ENCODE peak calls at places on chromosomes 5 and 9, in five cellular contexts. One of them, this sample, is unnamed.

GRCh38 chr9:130715270-130716077 is 21.9 kb downstream of the EXOSC2 start:
- DNase-seq in GM12865: no peak
- DNase-seq in A549: no peak
- DNase-seq in CD8-positive, alpha-beta T cell: no peak
- DNase-seq in mucosa of descending colon: no peak
- DNase-seq in this sample: no peak

GRCh38 chr9:133932633-133933032 is 59.5 kb downstream of the VAV2 start:
- DNase-seq in GM12865: no peak
- DNase-seq in A549: no peak
- DNase-seq in CD8-positive, alpha-beta T cell: no peak
- DNase-seq in mucosa of descending colon: no peak
- DNase-seq in this sample: no peak

GRCh38 chr5:157303667-157304327 is 37.9 kb downstream of the CYFIP2 start:
- DNase-seq in GM12865: no peak
- DNase-seq in A549: no peak
- DNase-seq in CD8-positive, alpha-beta T cell: peak
- DNase-seq in mucosa of descending colon: no peak
- DNase-seq in this sample: no peak

GRCh38 chr5:54807421-54807820 is 178.0 kb downstream of the ESM1 start:
- DNase-seq in GM12865: no peak
- DNase-seq in A549: peak
- DNase-seq in CD8-positive, alpha-beta T cell: no peak
- DNase-seq in mucosa of descending colon: no peak
- DNase-seq in this sample: peak

GRCh38 chr5:60299944-60300343 is 400.0 kb downstream of the DEPDC1B start:
- DNase-seq in GM12865: no peak
- DNase-seq in A549: no peak
- DNase-seq in CD8-positive, alpha-beta T cell: no peak
- DNase-seq in mucosa of descending colon: no peak
- DNase-seq in this sample: no peak

GRCh38 chr9:98974994-98975712 is 31.4 kb downstream of the COL15A1 start:
- DNase-seq in GM12865: peak
- DNase-seq in A549: peak
- DNase-seq in CD8-positive, alpha-beta T cell: peak
- DNase-seq in mucosa of descending colon: peak
- DNase-seq in this sample: no peak

GRCh38 chr9:135617538-135617900 is 21.8 kb downstream of the GLT6D1 start:
- DNase-seq in GM12865: no peak
- DNase-seq in A549: no peak
- DNase-seq in CD8-positive, alpha-beta T cell: no peak
- DNase-seq in mucosa of descending colon: no peak
- DNase-seq in this sample: no peak

GRCh38 chr5:94788527-94788926 is 170.1 kb downstream of the SLF1 start:
- DNase-seq in GM12865: no peak
- DNase-seq in A549: no peak
- DNase-seq in CD8-positive, alpha-beta T cell: no peak
- DNase-seq in mucosa of descending colon: no peak
- DNase-seq in this sample: no peak

GRCh38 chr5:111194053-111194452 is 30.1 kb upstream of the CAMK4 start:
- DNase-seq in GM12865: no peak
- DNase-seq in A549: no peak
- DNase-seq in CD8-positive, alpha-beta T cell: no peak
- DNase-seq in mucosa of descending colon: no peak
- DNase-seq in this sample: no peak

GRCh38 chr5:73370620-73371583 is 77.7 kb downstream of the FOXD1 start:
- DNase-seq in GM12865: no peak
- DNase-seq in A549: peak
- DNase-seq in CD8-positive, alpha-beta T cell: no peak
- DNase-seq in mucosa of descending colon: no peak
- DNase-seq in this sample: peak

GRCh38 chr9:90815183-90815943 is 13.7 kb downstream of the SYK start:
- DNase-seq in GM12865: peak
- DNase-seq in A549: no peak
- DNase-seq in CD8-positive, alpha-beta T cell: peak
- DNase-seq in mucosa of descending colon: peak
- DNase-seq in this sample: no peak

GRCh38 chr5:13591621-13592020 is 352.9 kb downstream of the DNAH5 start:
- DNase-seq in GM12865: no peak
- DNase-seq in A549: peak
- DNase-seq in CD8-positive, alpha-beta T cell: no peak
- DNase-seq in mucosa of descending colon: no peak
- DNase-seq in this sample: peak

GRCh38 chr9:105697871-105698270 is 3.5 kb downstream of the TMEM38B start:
- DNase-seq in GM12865: no peak
- DNase-seq in A549: no peak
- DNase-seq in CD8-positive, alpha-beta T cell: no peak
- DNase-seq in mucosa of descending colon: no peak
- DNase-seq in this sample: peak

GRCh38 chr5:91219803-91220371 is 163.2 kb downstream of the ARRDC3 start:
- DNase-seq in GM12865: peak
- DNase-seq in A549: peak
- DNase-seq in CD8-positive, alpha-beta T cell: peak
- DNase-seq in mucosa of descending colon: peak
- DNase-seq in this sample: no peak

GRCh38 chr5:148368299-148368698 is 15.5 kb upstream of the FBXO38 start:
- DNase-seq in GM12865: no peak
- DNase-seq in A549: no peak
- DNase-seq in CD8-positive, alpha-beta T cell: no peak
- DNase-seq in mucosa of descending colon: no peak
- DNase-seq in this sample: no peak

GRCh38 chr5:89601880-89602279 is 718.9 kb upstream of the MEF2C start:
- DNase-seq in GM12865: no peak
- DNase-seq in A549: no peak
- DNase-seq in CD8-positive, alpha-beta T cell: no peak
- DNase-seq in mucosa of descending colon: no peak
- DNase-seq in this sample: no peak

GRCh38 chr5:44952376-44952775 is 143.6 kb downstream of the MRPS30 start:
- DNase-seq in GM12865: peak
- DNase-seq in A549: peak
- DNase-seq in CD8-positive, alpha-beta T cell: no peak
- DNase-seq in mucosa of descending colon: peak
- DNase-seq in this sample: no peak

GRCh38 chr5:81904861-81905260 is 67.0 kb upstream of the ATG10 start:
- DNase-seq in GM12865: no peak
- DNase-seq in A549: no peak
- DNase-seq in CD8-positive, alpha-beta T cell: no peak
- DNase-seq in mucosa of descending colon: no peak
- DNase-seq in this sample: no peak

GRCh38 chr5:1107167-1108007 is 4.5 kb downstream of the SLC12A7 start:
- DNase-seq in GM12865: no peak
- DNase-seq in A549: no peak
- DNase-seq in CD8-positive, alpha-beta T cell: no peak
- DNase-seq in mucosa of descending colon: peak
- DNase-seq in this sample: no peak

GRCh38 chr9:77935974-77936373 is 95.6 kb downstream of the GNAQ start:
- DNase-seq in GM12865: no peak
- DNase-seq in A549: no peak
- DNase-seq in CD8-positive, alpha-beta T cell: no peak
- DNase-seq in mucosa of descending colon: no peak
- DNase-seq in this sample: no peak

GRCh38 chr9:87684627-87685204 is 41.2 kb upstream of the CTSL start:
- DNase-seq in GM12865: no peak
- DNase-seq in A549: peak
- DNase-seq in CD8-positive, alpha-beta T cell: no peak
- DNase-seq in mucosa of descending colon: peak
- DNase-seq in this sample: no peak

GRCh38 chr5:180592176-180592575 is 877 bp upstream of the SCGB3A1 start:
- DNase-seq in GM12865: no peak
- DNase-seq in A549: no peak
- DNase-seq in CD8-positive, alpha-beta T cell: no peak
- DNase-seq in mucosa of descending colon: no peak
- DNase-seq in this sample: no peak

GRCh38 chr9:98477884-98478283 is 222.4 kb upstream of the TBC1D2 start:
- DNase-seq in GM12865: no peak
- DNase-seq in A549: no peak
- DNase-seq in CD8-positive, alpha-beta T cell: no peak
- DNase-seq in mucosa of descending colon: no peak
- DNase-seq in this sample: no peak

GRCh38 chr9:42378418-42378815 is 195.0 kb downstream of the SPATA31A6 start:
- DNase-seq in GM12865: no peak
- DNase-seq in A549: no peak
- DNase-seq in CD8-positive, alpha-beta T cell: no peak
- DNase-seq in mucosa of descending colon: no peak
- DNase-seq in this sample: no peak

GRCh38 chr5:119402081-119402480 is 46.3 kb downstream of the TNFAIP8 start:
- DNase-seq in GM12865: no peak
- DNase-seq in A549: no peak
- DNase-seq in CD8-positive, alpha-beta T cell: no peak
- DNase-seq in mucosa of descending colon: no peak
- DNase-seq in this sample: no peak

GRCh38 chr5:92687793-92688467 is 893.1 kb downstream of the NR2F1-AS1 start:
- DNase-seq in GM12865: peak
- DNase-seq in A549: peak
- DNase-seq in CD8-positive, alpha-beta T cell: no peak
- DNase-seq in mucosa of descending colon: no peak
- DNase-seq in this sample: no peak

GRCh38 chr5:53783624-53784228 is 223.3 kb downstream of the NDUFS4 start:
- DNase-seq in GM12865: no peak
- DNase-seq in A549: no peak
- DNase-seq in CD8-positive, alpha-beta T cell: no peak
- DNase-seq in mucosa of descending colon: no peak
- DNase-seq in this sample: no peak

GRCh38 chr5:14727428-14727865 is 62.9 kb downstream of the OTULIN start:
- DNase-seq in GM12865: peak
- DNase-seq in A549: peak
- DNase-seq in CD8-positive, alpha-beta T cell: peak
- DNase-seq in mucosa of descending colon: peak
- DNase-seq in this sample: no peak

GRCh38 chr5:128409401-128409800 is 128.6 kb downstream of the FBN2 start:
- DNase-seq in GM12865: no peak
- DNase-seq in A549: no peak
- DNase-seq in CD8-positive, alpha-beta T cell: no peak
- DNase-seq in mucosa of descending colon: no peak
- DNase-seq in this sample: peak

GRCh38 chr5:41637869-41638268 is 127.5 kb upstream of the PLCXD3 start:
- DNase-seq in GM12865: peak
- DNase-seq in A549: no peak
- DNase-seq in CD8-positive, alpha-beta T cell: no peak
- DNase-seq in mucosa of descending colon: no peak
- DNase-seq in this sample: no peak
- TF ChIP-seq CTCF in GM12865: peak
- TF ChIP-seq CTCF in A549: no peak
- TF ChIP-seq CTCF in CD8-positive, alpha-beta T cell: no peak
- TF ChIP-seq CTCF in mucosa of descending colon: no peak
- TF ChIP-seq CTCF in this sample: peak

GRCh38 chr5:139669681-139670368 is 21.7 kb downstream of the CXXC5 start:
- DNase-seq in GM12865: peak
- DNase-seq in A549: no peak
- DNase-seq in CD8-positive, alpha-beta T cell: peak
- DNase-seq in mucosa of descending colon: no peak
- DNase-seq in this sample: no peak
- H3K4me3 ChIP-seq in GM12865: peak
- H3K4me3 ChIP-seq in A549: no peak
- H3K4me3 ChIP-seq in CD8-positive, alpha-beta T cell: peak
- H3K4me3 ChIP-seq in mucosa of descending colon: no peak
- H3K4me3 ChIP-seq in this sample: no peak

DNA sequence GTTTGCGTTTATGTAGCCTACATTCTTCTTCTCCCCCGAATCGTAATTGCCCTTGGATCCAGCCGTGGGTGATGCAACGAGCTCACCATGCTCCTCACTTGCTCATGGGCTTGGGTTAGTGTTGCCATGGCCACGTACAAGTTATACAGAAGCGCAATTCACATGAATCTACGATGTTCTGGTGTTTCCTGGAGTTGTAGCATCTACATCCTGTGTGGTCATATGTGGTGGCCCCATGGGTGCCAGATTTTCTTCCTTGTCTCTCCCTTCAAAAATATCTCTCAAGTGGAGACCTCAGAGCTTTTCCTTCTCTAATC is 115.3 kb downstream of the TLE4 start:
- DNase-seq in GM12865: no peak
- DNase-seq in A549: no peak
- DNase-seq in CD8-positive, alpha-beta T cell: peak
- DNase-seq in mucosa of descending colon: no peak
- DNase-seq in this sample: no peak
- TF ChIP-seq CTCF in GM12865: no peak
- TF ChIP-seq CTCF in A549: no peak
- TF ChIP-seq CTCF in CD8-positive, alpha-beta T cell: no peak
- TF ChIP-seq CTCF in mucosa of descending colon: no peak
- TF ChIP-seq CTCF in this sample: no peak

GRCh38 chr9:16705121-16705604 is 165.3 kb downstream of the BNC2 start:
- DNase-seq in GM12865: no peak
- DNase-seq in A549: peak
- DNase-seq in CD8-positive, alpha-beta T cell: no peak
- DNase-seq in mucosa of descending colon: peak
- DNase-seq in this sample: peak
- H3K4me3 ChIP-seq in GM12865: no peak
- H3K4me3 ChIP-seq in A549: peak
- H3K4me3 ChIP-seq in CD8-positive, alpha-beta T cell: no peak
- H3K4me3 ChIP-seq in mucosa of descending colon: no peak
- H3K4me3 ChIP-seq in this sample: peak

GRCh38 chr9:121560921-121561320 is 61.3 kb upstream of the GGTA1 start:
- DNase-seq in GM12865: no peak
- DNase-seq in A549: no peak
- DNase-seq in CD8-positive, alpha-beta T cell: no peak
- DNase-seq in mucosa of descending colon: no peak
- DNase-seq in this sample: no peak

GRCh38 chr9:121562261-121562780 is 62.7 kb upstream of the GGTA1 start:
- DNase-seq in GM12865: no peak
- DNase-seq in A549: no peak
- DNase-seq in CD8-positive, alpha-beta T cell: no peak
- DNase-seq in mucosa of descending colon: no peak
- DNase-seq in this sample: no peak

GRCh38 chr9:121563425-121563824 is 63.8 kb upstream of the GGTA1 start:
- DNase-seq in GM12865: no peak
- DNase-seq in A549: no peak
- DNase-seq in CD8-positive, alpha-beta T cell: no peak
- DNase-seq in mucosa of descending colon: no peak
- DNase-seq in this sample: no peak

GRCh38 chr9:121563881-121564460 is 64.3 kb upstream of the GGTA1 start:
- DNase-seq in GM12865: no peak
- DNase-seq in A549: no peak
- DNase-seq in CD8-positive, alpha-beta T cell: no peak
- DNase-seq in mucosa of descending colon: no peak
- DNase-seq in this sample: no peak

GRCh38 chr9:121561385-121562222 is 62.0 kb upstream of the GGTA1 start:
- DNase-seq in GM12865: no peak
- DNase-seq in A549: no peak
- DNase-seq in CD8-positive, alpha-beta T cell: no peak
- DNase-seq in mucosa of descending colon: no peak
- DNase-seq in this sample: no peak
- TF ChIP-seq CTCF in GM12865: no peak
- TF ChIP-seq CTCF in A549: no peak
- TF ChIP-seq CTCF in CD8-positive, alpha-beta T cell: no peak
- TF ChIP-seq CTCF in mucosa of descending colon: no peak
- TF ChIP-seq CTCF in this sample: peak

This sample was measured in epithelial cell of proximal tubule.